ENCODE peak calls at places on chromosomes 6 and 20, in six cellular contexts. M is cardiac muscle cell; E is Panc1; H is thyroid gland; G is GM23338; W is CD4-positive, alpha-beta memory T cell. P is an unnamed sample. For H3K36me3, the result is how much of the 10 kb centered on the place peaks cover.

GRCh38 chr6:88730602-88731001 is 232.8 kb downstream of the RNGTT start:
- DNase-seq in E (no peak), W (no peak), H (no peak), G (peak), M (peak), P (no peak)

GRCh38 chr6:105714846-105715245 is 312.0 kb upstream of the PREP start:
- DNase-seq in M (no peak), H (no peak), W (no peak), G (no peak), E (no peak), P (no peak)

GRCh38 chr6:42084889-42085288 is 34.6 kb downstream of the TAF8 start:
- DNase-seq in E (no peak), W (no peak), G (no peak), H (no peak), M (no peak), P (no peak)

GRCh38 chr6:33597551-33598322 is 17.7 kb upstream of the BAK1 start:
- DNase-seq in M (peak), E (no peak), G (no peak), W (no peak), H (peak), P (no peak)

GRCh38 chr20:57509665-57510237 is 15.2 kb downstream of the CTCFL start:
- DNase-seq in E (no peak), H (no peak), M (peak), W (no peak), G (peak), P (no peak)

GRCh38 chr6:37057678-37058077 is 52.2 kb downstream of the FGD2 start:
- DNase-seq in G (no peak), H (no peak), M (no peak), W (no peak), E (no peak), P (no peak)

GRCh38 chr6:38604700-38605099 is 35.0 kb downstream of the BTBD9 start:
- DNase-seq in E (no peak), W (no peak), M (peak), H (peak), G (no peak), P (no peak)

GRCh38 chr20:60304026-60304590 is 345.9 kb downstream of the CDH26 start:
- DNase-seq in W (no peak), G (no peak), M (no peak), E (no peak), H (no peak), P (no peak)

GRCh38 chr20:20547221-20547875 is 165.1 kb downstream of the RALGAPA2 start:
- DNase-seq in M (peak), H (no peak), W (no peak), E (no peak), G (no peak), P (no peak)

GRCh38 chr6:83127976-83128375 is 60.5 kb downstream of the DOP1A start:
- DNase-seq in E (no peak), W (no peak), G (no peak), M (no peak), H (no peak), P (no peak)

GRCh38 chr20:61352381-61353260 is 100.6 kb downstream of the CDH4 start:
- DNase-seq in H (peak), M (no peak), G (peak), E (no peak), W (no peak), P (no peak)

GRCh38 chr6:85436408-85436807 is 13.5 kb upstream of the NT5E start:
- DNase-seq in H (no peak), E (no peak), M (peak), G (no peak), W (no peak), P (no peak)

GRCh38 chr6:138523347-138524210 is 24.3 kb upstream of the NHSL1 start:
- DNase-seq in G (no peak), W (no peak), E (no peak), M (no peak), H (no peak), P (no peak)

GRCh38 chr20:58019027-58019849 is 209.2 kb downstream of the ANKRD60 start:
- DNase-seq in M (no peak), E (no peak), H (no peak), G (no peak), W (no peak), P (no peak)

DNA sequence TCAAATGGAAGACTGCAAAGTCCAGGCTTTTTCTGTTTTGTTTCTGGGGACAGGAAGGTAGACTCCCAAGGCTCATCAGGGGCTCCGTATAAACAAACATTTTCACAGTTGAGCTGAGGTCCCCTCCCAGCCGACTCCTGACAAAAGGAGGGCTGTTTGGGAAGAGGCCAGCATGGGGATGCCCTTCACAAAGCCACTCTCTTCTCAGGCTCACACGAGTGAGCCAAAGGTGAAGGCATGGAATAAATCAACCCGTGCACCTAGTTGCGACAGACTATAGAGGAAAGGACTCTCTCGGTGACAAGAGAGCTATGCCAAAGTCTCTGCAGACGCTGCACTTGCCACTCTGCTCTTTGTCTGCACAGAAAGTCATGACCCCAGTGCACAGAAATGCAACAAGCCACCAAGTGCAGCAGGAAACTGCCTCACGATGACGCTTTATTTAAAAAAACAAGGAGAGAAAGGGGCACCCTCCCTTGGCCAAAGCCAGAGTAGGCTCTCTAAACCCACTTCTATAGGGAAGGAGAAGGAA is 21.1 kb downstream of the JAG1 start:
- DNase-seq in W (no peak), G (no peak), H (peak), M (no peak), E (no peak), P (no peak)
- H3K36me3 ChIP-seq in W (under half), G (under half), H (under half), M (under half), E (under half), P (under half)

GRCh38 chr20:45771182-45771759 is 20.4 kb downstream of the WFDC3 start:
- DNase-seq in H (peak), W (peak), M (peak), G (peak), E (peak), P (peak)
- H3K27ac ChIP-seq in H (peak), W (no peak), M (peak), G (no peak), E (no peak), P (no peak)

GRCh38 chr6:21998539-21998938 is 298.3 kb downstream of the PRL start:
- DNase-seq in E (no peak), W (no peak), H (no peak), M (no peak), G (no peak), P (no peak)
- H3K36me3 ChIP-seq in E (under half), W (under half), H (under half), M (under half), G (under half), P (under half)

DNA sequence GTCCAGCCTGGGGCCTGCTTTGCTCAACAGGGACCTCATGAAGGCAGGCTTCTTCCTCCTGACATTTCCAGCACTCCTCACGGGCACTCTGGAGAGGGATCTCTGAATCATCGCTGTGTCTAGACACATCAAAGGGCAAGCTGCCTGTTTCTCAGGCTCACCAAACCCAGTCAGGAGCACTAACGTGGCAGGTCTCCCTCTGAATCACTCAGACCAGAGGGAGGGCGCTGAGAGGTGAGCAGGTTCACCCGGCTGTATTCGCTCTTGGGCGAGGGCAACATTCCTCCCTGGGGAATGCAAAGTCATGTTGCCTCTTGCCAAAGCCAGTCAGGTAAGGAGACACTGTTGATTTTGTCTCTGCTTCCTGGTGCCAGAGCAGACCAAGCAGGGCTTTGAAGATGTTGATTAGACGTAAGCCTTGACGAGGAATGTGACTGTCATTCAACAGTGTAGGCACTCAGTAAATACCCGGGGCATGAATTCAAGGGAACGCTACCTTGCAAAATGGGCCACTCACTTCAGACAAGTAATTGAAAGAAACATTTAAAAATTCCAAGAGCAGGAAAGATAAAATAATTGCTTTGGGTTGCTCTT is 50.1 kb downstream of the CYP24A1 start:
- DNase-seq in W (no peak), M (peak), E (no peak), G (peak), H (peak), P (peak)
- H3K27ac ChIP-seq in W (no peak), M (no peak), E (peak), G (no peak), H (peak), P (peak)

GRCh38 chr6:74587386-74587785 is 618.5 kb downstream of the COL12A1 start:
- DNase-seq in W (no peak), M (no peak), G (no peak), H (no peak), E (no peak), P (no peak)
- H3K36me3 ChIP-seq in W (under half), M (under half), G (under half), H (under half), E (under half), P (under half)

GRCh38 chr6:137006056-137006455 is 38.7 kb downstream of the IL20RA start:
- DNase-seq in W (no peak), G (no peak), M (no peak), H (no peak), E (no peak), P (no peak)
- H3K27ac ChIP-seq in W (no peak), G (no peak), M (no peak), H (no peak), E (no peak), P (no peak)

GRCh38 chr6:151417477-151417876 is 26.1 kb upstream of the ZBTB2 start:
- DNase-seq in W (no peak), G (no peak), E (no peak), H (no peak), M (no peak), P (no peak)
- H3K36me3 ChIP-seq in W (under half), G (under half), E (under half), H (under half), M (under half), P (under half)

GRCh38 chr20:62622178-62622876 is 20.0 kb upstream of the SLCO4A1 start:
- DNase-seq in E (no peak), G (no peak), M (no peak), H (no peak), W (no peak), P (no peak)
- H3K27ac ChIP-seq in E (peak), G (no peak), M (no peak), H (peak), W (no peak), P (peak)

GRCh38 chr6:122153530-122153929 is 245.9 kb upstream of the HSF2 start:
- DNase-seq in M (no peak), W (no peak), E (no peak), G (peak), H (no peak), P (no peak)

GRCh38 chr6:122154912-122155516 is 244.4 kb upstream of the HSF2 start:
- DNase-seq in G (peak), W (no peak), M (no peak), H (no peak), E (no peak), P (no peak)

GRCh38 chr6:122151768-122152167 is 247.7 kb upstream of the HSF2 start:
- DNase-seq in M (no peak), W (no peak), H (no peak), G (no peak), E (no peak), P (no peak)

GRCh38 chr6:122147291-122147690 is 252.2 kb upstream of the HSF2 start:
- DNase-seq in H (no peak), G (no peak), E (no peak), M (no peak), W (no peak), P (no peak)

DNA sequence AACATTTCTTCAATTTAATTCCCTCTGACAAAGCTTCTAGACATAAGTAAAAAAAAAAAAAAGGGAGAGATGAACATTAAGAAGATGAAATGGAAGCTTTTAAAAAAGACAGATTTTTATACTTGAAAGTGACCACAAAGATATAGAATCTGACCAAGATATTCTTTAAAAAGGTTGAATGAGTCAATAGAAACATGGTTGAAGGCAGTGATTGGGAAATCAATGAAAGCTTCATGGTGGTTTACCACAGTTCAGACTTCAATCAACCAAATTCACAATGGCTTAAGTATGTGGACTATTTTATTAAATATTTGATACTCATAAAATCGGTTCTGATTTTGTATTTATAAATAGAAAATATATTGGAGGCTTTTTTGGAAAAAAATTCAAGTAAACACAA is 248.4 kb upstream of the HSF2 start:
- DNase-seq in E (no peak), G (no peak), H (no peak), W (no peak), M (no peak), P (no peak)
- H3K36me3 ChIP-seq in E (under half), G (under half), H (under half), W (under half), M (under half), P (under half)